ENCODE peak calls at places on chromosomes 6 and 20, in seven cellular contexts. U, E, W, R, A, Q and N are unnamed samples.
A peak's percentile ranks its signal among the peaks of the same experiment; 100 is the strongest.

GRCh38 chr6:37524025-37524647 is 24.4 kb upstream of the CCDC167 start:
- DNase-seq in U (no peak), E (no peak), W (no peak), R (peak; percentile 64), A (no peak), Q (no peak), N (no peak)

GRCh38 chr6:43763812-43764522 is 6.0 kb upstream of the VEGFA start:
- DNase-seq in U (no peak), E (no peak), W (no peak), R (no peak), A (no peak), Q (no peak), N (peak; percentile 20)

GRCh38 chr6:166667886-166668620 is 41.0 kb upstream of the RPS6KA2 start:
- DNase-seq in U (no peak), E (no peak), W (no peak), R (no peak), A (no peak), Q (no peak), N (peak; percentile 36)

GRCh38 chr20:24795444-24795843 is 153.6 kb upstream of the CST7 start:
- DNase-seq in U (no peak), E (no peak), W (no peak), R (peak; percentile 56), A (no peak), Q (no peak), N (peak; percentile 37)

GRCh38 chr6:23246901-23247300 is 677.5 kb downstream of the HDGFL1 start:
- DNase-seq in U (no peak), E (no peak), W (no peak), R (no peak), A (no peak), Q (no peak), N (no peak)

GRCh38 chr6:132298344-132298949 is 102.8 kb downstream of the MOXD1 start:
- DNase-seq in U (peak; percentile 60), E (peak; percentile 18), W (peak; percentile 80), R (no peak), A (no peak), Q (peak; percentile 5), N (no peak)

GRCh38 chr6:79450984-79451383 is 86.2 kb downstream of the LCA5 start:
- DNase-seq in U (no peak), E (no peak), W (no peak), R (no peak), A (no peak), Q (no peak), N (no peak)

GRCh38 chr6:130381459-130382380 is 15.9 kb downstream of the TMEM200A start:
- DNase-seq in U (no peak), E (no peak), W (no peak), R (no peak), A (no peak), Q (peak; percentile 39), N (no peak)

GRCh38 chr6:54771968-54772367 is 74.6 kb upstream of the FAM83B start:
- DNase-seq in U (no peak), E (no peak), W (no peak), R (no peak), A (no peak), Q (no peak), N (no peak)

GRCh38 chr6:150694889-150695288 is 95.2 kb downstream of the PLEKHG1 start:
- DNase-seq in U (no peak), E (no peak), W (no peak), R (no peak), A (no peak), Q (no peak), N (no peak)

GRCh38 chr6:2077826-2078225 is 167.6 kb downstream of the GMDS start:
- DNase-seq in U (no peak), E (no peak), W (no peak), R (no peak), A (no peak), Q (no peak), N (no peak)

GRCh38 chr20:23147964-23148720 is 62.0 kb upstream of the CD93 start:
- DNase-seq in U (no peak), E (peak; percentile 86), W (peak; percentile 50), R (peak; percentile 65), A (no peak), Q (peak; percentile 60), N (no peak)

GRCh38 chr20:58852559-58853271 is at the start of gene GNAS:
- DNase-seq in U (peak; percentile 86), E (no peak), W (peak; percentile 31), R (no peak), A (no peak), Q (no peak), N (no peak)

GRCh38 chr6:54327631-54328030 is 19.4 kb downstream of the TINAG start:
- DNase-seq in U (no peak), E (no peak), W (no peak), R (peak; percentile 45), A (no peak), Q (no peak), N (no peak)

GRCh38 chr6:23003671-23004598 is 434.6 kb downstream of the HDGFL1 start:
- DNase-seq in U (no peak), E (no peak), W (peak; percentile 36), R (peak; percentile 82), A (no peak), Q (no peak), N (no peak)

GRCh38 chr20:47303736-47304135 is 52.8 kb downstream of the ZMYND8 start:
- DNase-seq in U (no peak), E (no peak), W (no peak), R (no peak), A (no peak), Q (no peak), N (no peak)

GRCh38 chr20:63978319-63979220 is 872 bp downstream of the SAMD10 start:
- DNase-seq in U (peak; percentile 58), E (no peak), W (no peak), R (no peak), A (no peak), Q (no peak), N (no peak)

GRCh38 chr6:44073612-44074382 is 53.5 kb downstream of the MRPL14 start:
- DNase-seq in U (no peak), E (no peak), W (no peak), R (no peak), A (no peak), Q (no peak), N (no peak)

GRCh38 chr20:23200914-23201313 is 114.8 kb upstream of the CD93 start:
- DNase-seq in U (no peak), E (peak; percentile 8), W (no peak), R (peak; percentile 39), A (no peak), Q (no peak), N (no peak)

GRCh38 chr6:26415791-26416190 is 13.7 kb downstream of the BTN3A1 start:
- DNase-seq in U (no peak), E (no peak), W (no peak), R (no peak), A (no peak), Q (no peak), N (no peak)

GRCh38 chr6:80522556-80522955 is 416.1 kb downstream of the BCKDHB start:
- DNase-seq in U (no peak), E (no peak), W (no peak), R (no peak), A (no peak), Q (no peak), N (no peak)